ENCODE peak calls at places on chromosomes 12 and 14, in eight cellular contexts. Z is hepatic stellate cell; H is left colon; B is lung; Q is activated CD4-positive, alpha-beta memory T cell treated with anti-CD3 and anti-CD28 coated beads for 36 hours; P is activated CD8-positive, alpha-beta T cell treated with anti-CD3 and anti-CD28 coated beads for 36 hours; Y is anterior cingulate cortex; S is fibroblast of pulmonary artery. I is an unnamed sample.
A peak's percentile ranks its signal among the peaks of the same experiment; 100 is the strongest.

GRCh38 chr12:58914457-58914856 is 5.8 kb downstream of the LRIG3 start:
- DNase-seq in Z (no peak), H (no peak), B (no peak), Q (no peak), P (no peak), Y (no peak), S (no peak), I (no peak)

GRCh38 chr12:116202940-116203339 is 74.6 kb downstream of the MED13L start:
- DNase-seq in Z (no peak), H (no peak), B (no peak), Q (no peak), P (no peak), Y (no peak), S (no peak), I (no peak)

GRCh38 chr14:93789366-93790130 is 1.3 kb upstream of the PRIMA1 start:
- DNase-seq in Z (no peak), H (no peak), B (no peak), Q (no peak), P (no peak), Y (no peak), S (no peak), I (no peak)

GRCh38 chr12:49330032-49330619 is 6.9 kb downstream of the C1QL4 start:
- DNase-seq in Z (no peak), H (no peak), B (no peak), Q (no peak), P (no peak), Y (no peak), S (no peak), I (no peak)

GRCh38 chr14:53695692-53696091 is 260.9 kb downstream of the BMP4 start:
- DNase-seq in Z (no peak), H (no peak), B (no peak), Q (no peak), P (no peak), Y (no peak), S (no peak), I (no peak)

GRCh38 chr12:69900720-69901131 is 75.7 kb downstream of the MYRFL start:
- DNase-seq in Z (no peak), H (peak; percentile 68), B (peak; percentile 81), Q (peak; percentile 69), P (peak; percentile 85), Y (peak; percentile 65), S (peak; percentile 80), I (peak; percentile 54)

GRCh38 chr12:17357396-17357795 is 732.6 kb downstream of the RERGL start:
- DNase-seq in Z (no peak), H (no peak), B (no peak), Q (no peak), P (no peak), Y (no peak), S (no peak), I (no peak)

GRCh38 chr14:90274808-90275454 is 18.6 kb downstream of the PSMC1 start:
- DNase-seq in Z (peak; percentile 66), H (no peak), B (no peak), Q (peak; percentile 65), P (peak; percentile 45), Y (no peak), S (peak; percentile 82), I (peak; percentile 38)

GRCh38 chr12:11171953-11172675 is 1.1 kb downstream of the SMIM10L1 start:
- DNase-seq in Z (no peak), H (no peak), B (no peak), Q (no peak), P (no peak), Y (no peak), S (peak; percentile 39), I (no peak)

I was measured in activated naive CD4-positive, alpha-beta T cell treated with Interleukin-2 at 50 U/mL for 16 hours.